ENCODE peak calls at places on chromosomes 1 and 21, in ten cellular contexts. K, M, V, C, G, P, Y, T, O and B are unnamed samples.

GRCh38 chr1:115685029-115685705 is 43.4 kb downstream of the VANGL1 start:
- DNase-seq in V (no peak), O (no peak), C (no peak), K (no peak), P (no peak), T (no peak), M (no peak), G (no peak), Y (no peak), B (no peak)

GRCh38 chr1:209485167-209485566 is 98.3 kb upstream of the CAMK1G start:
- DNase-seq in Y (no peak), P (no peak), T (no peak), C (no peak), G (peak), V (no peak), M (no peak), O (no peak), K (no peak), B (peak)

GRCh38 chr1:38584408-38585037 is 275.0 kb downstream of the RRAGC start:
- DNase-seq in V (no peak), P (no peak), O (no peak), C (no peak), M (no peak), G (no peak), Y (no peak), K (no peak), T (no peak), B (no peak)

GRCh38 chr1:65442442-65442841 is 22.0 kb downstream of the LEPR start:
- DNase-seq in K (no peak), Y (no peak), G (no peak), M (no peak), T (no peak), C (no peak), V (no peak), O (no peak), P (no peak), B (no peak)

GRCh38 chr1:1212780-1213152 is 1.2 kb downstream of the TNFRSF4 start:
- DNase-seq in Y (no peak), M (no peak), V (no peak), P (no peak), G (no peak), T (no peak), C (peak), O (no peak), K (no peak), B (no peak)

GRCh38 chr1:5511381-5512097 is 480.7 kb downstream of the NPHP4 start:
- DNase-seq in V (no peak), C (no peak), M (no peak), O (no peak), Y (peak), K (no peak), G (no peak), P (no peak), T (no peak), B (no peak)

GRCh38 chr1:19165501-19165900 is 44.6 kb downstream of the UBR4 start:
- DNase-seq in C (no peak), Y (no peak), G (no peak), T (no peak), V (no peak), P (no peak), K (no peak), O (no peak), M (no peak), B (peak)

GRCh38 chr1:13487143-13487868 is 26.5 kb downstream of the LRRC38 start:
- DNase-seq in M (no peak), C (no peak), T (no peak), O (no peak), V (no peak), K (no peak), P (no peak), Y (no peak), G (no peak), B (no peak)

GRCh38 chr21:34609244-34609950 is 5.5 kb downstream of the RCAN1 start:
- DNase-seq in Y (no peak), V (no peak), T (no peak), M (no peak), K (no peak), O (peak), P (no peak), C (no peak), G (peak), B (no peak)

GRCh38 chr1:10918531-10918930 is 93.9 kb upstream of the TARDBP start:
- DNase-seq in V (peak), T (no peak), G (no peak), M (no peak), C (peak), O (no peak), P (no peak), Y (no peak), K (no peak), B (peak)